ENCODE peak calls at places on chromosome 12, in six cellular contexts. X, S, H, W, P and L are unnamed samples.
A peak's percentile ranks its signal among the peaks of the same experiment; 100 is the strongest.

GRCh38 chr12:100955139-100955538 is 160.6 kb downstream of the ANO4 start:
- DNase-seq in X (peak; percentile 70), S (no peak), H (peak; percentile 45), W (no peak), P (no peak), L (no peak)

GRCh38 chr12:116152268-116152667 is 125.2 kb downstream of the MED13L start:
- DNase-seq in X (peak; percentile 87), S (no peak), H (peak; percentile 90), W (no peak), P (no peak), L (no peak)

GRCh38 chr12:31369712-31370521 is 44.0 kb upstream of the SINHCAF start:
- DNase-seq in X (peak; percentile 63), S (no peak), H (peak; percentile 52), W (peak; percentile 33), P (no peak), L (no peak)

GRCh38 chr12:63905523-63905922 is 61.0 kb downstream of the SRGAP1 start:
- DNase-seq in X (no peak), S (no peak), H (no peak), W (no peak), P (no peak), L (no peak)

GRCh38 chr12:10339441-10339840 is 31.8 kb downstream of the KLRD1 start:
- DNase-seq in X (peak; percentile 59), S (no peak), H (peak; percentile 16), W (no peak), P (no peak), L (no peak)

GRCh38 chr12:22284871-22285270 is 49.6 kb downstream of the ST8SIA1 start:
- DNase-seq in X (peak; percentile 1), S (no peak), H (no peak), W (no peak), P (no peak), L (no peak)

GRCh38 chr12:108801736-108802665 is 55.4 kb downstream of the SSH1 start:
- DNase-seq in X (peak; percentile 92), S (no peak), H (peak; percentile 86), W (no peak), P (no peak), L (no peak)

GRCh38 chr12:54977155-54977554 is 7.4 kb downstream of the TESPA1 start:
- DNase-seq in X (peak; percentile 88), S (no peak), H (peak; percentile 92), W (no peak), P (no peak), L (no peak)

GRCh38 chr12:132713123-132713522 is 2.5 kb downstream of the PGAM5 start:
- DNase-seq in X (no peak), S (no peak), H (no peak), W (no peak), P (no peak), L (no peak)

GRCh38 chr12:64670856-64671639 is 60.8 kb downstream of the RASSF3 start:
- DNase-seq in X (peak; percentile 56), S (no peak), H (peak; percentile 81), W (no peak), P (no peak), L (no peak)

GRCh38 chr12:69120331-69120730 is 119.0 kb upstream of the CPSF6 start:
- DNase-seq in X (no peak), S (no peak), H (no peak), W (no peak), P (no peak), L (no peak)

GRCh38 chr12:40552868-40553267 is 139.4 kb upstream of the CNTN1 start:
- DNase-seq in X (peak; percentile 16), S (no peak), H (no peak), W (no peak), P (no peak), L (no peak)

GRCh38 chr12:106131671-106132070 is 7.1 kb downstream of the NUAK1 start:
- DNase-seq in X (no peak), S (no peak), H (no peak), W (no peak), P (no peak), L (no peak)

GRCh38 chr12:128365831-128366231 is 98.9 kb downstream of the TMEM132C start:
- DNase-seq in X (no peak), S (no peak), H (no peak), W (no peak), P (no peak), L (no peak)

GRCh38 chr12:107014050-107014449 is 27.1 kb upstream of the MTERF2 start:
- DNase-seq in X (peak; percentile 62), S (no peak), H (peak; percentile 52), W (no peak), P (no peak), L (peak; percentile 11)

GRCh38 chr12:57498143-57498524 is 10.3 kb downstream of the MARS1 start:
- DNase-seq in X (no peak), S (no peak), H (no peak), W (no peak), P (no peak), L (no peak)

GRCh38 chr12:119780786-119781434 is 96.2 kb downstream of the CIT start:
- DNase-seq in X (peak; percentile 78), S (peak; percentile 56), H (peak; percentile 74), W (peak; percentile 16), P (no peak), L (no peak)

GRCh38 chr12:57724003-57724935 is 14.3 kb downstream of the AGAP2 start:
- DNase-seq in X (no peak), S (no peak), H (no peak), W (no peak), P (no peak), L (no peak)